ENCODE peak calls at places on chromosomes 13 and 19, in nine cellular contexts. U is A549; J is psoas muscle; A is lower lobe of right lung; G is kidney; V is small intestine; Y is CD4-positive, alpha-beta memory T cell; R is Caco-2; Z is neural progenitor cell. H is an unnamed sample.

GRCh38 chr13:73433893-73434292 is 375.1 kb downstream of the KLF5 start:
- DNase-seq in A (no peak), R (no peak), J (no peak), G (no peak), U (no peak), V (no peak), Y (no peak), Z (no peak), H (no peak)

GRCh38 chr19:52942371-52943133 is 19.3 kb upstream of the ZNF888 start:
- DNase-seq in U (no peak), G (peak; percentile 98), Y (peak; percentile 96), R (peak; percentile 94), A (peak; percentile 95), V (peak; percentile 92), Z (peak; percentile 87), J (peak; percentile 92), H (peak; percentile 65)

GRCh38 chr19:5536337-5536894 is 31.3 kb downstream of the TINCR start:
- DNase-seq in G (peak; percentile 88), U (peak; percentile 23), R (no peak), V (no peak), Y (no peak), A (peak; percentile 68), Z (peak; percentile 97), J (peak; percentile 27), H (peak; percentile 75)

GRCh38 chr13:67231481-67231940 is 1.4 kb upstream of the PCDH9 start:
- DNase-seq in J (no peak), Z (peak; percentile 43), R (no peak), G (no peak), U (no peak), A (no peak), Y (no peak), V (no peak), H (no peak)

GRCh38 chr13:41854758-41855157 is 106.2 kb downstream of the VWA8 start:
- DNase-seq in R (no peak), J (no peak), A (no peak), Y (no peak), G (no peak), Z (no peak), V (no peak), U (no peak), H (no peak)

GRCh38 chr13:79867248-79867647 is 386.3 kb downstream of the NDFIP2 start:
- DNase-seq in R (no peak), Y (no peak), Z (no peak), J (no peak), U (no peak), G (no peak), V (no peak), A (no peak), H (no peak)

GRCh38 chr19:4130635-4131438 is 6.9 kb upstream of the MAP2K2 start:
- DNase-seq in A (no peak), U (peak; percentile 83), V (peak; percentile 99), R (peak; percentile 67), Z (no peak), J (no peak), G (no peak), Y (no peak), H (peak; percentile 35)

GRCh38 chr13:92769064-92769463 is 457.5 kb upstream of the GPC6 start:
- DNase-seq in U (no peak), A (no peak), J (no peak), R (no peak), Z (no peak), G (no peak), V (no peak), Y (no peak), H (no peak)

GRCh38 chr19:56253737-56254136 is 18.8 kb upstream of the EDDM13 start:
- DNase-seq in R (no peak), G (no peak), Z (peak; percentile 56), J (no peak), U (peak; percentile 72), A (no peak), Y (peak; percentile 33), V (peak; percentile 37), H (no peak)

GRCh38 chr19:39236527-39236926 is 8.3 kb downstream of the IFNL3 start:
- DNase-seq in U (no peak), Z (no peak), Y (no peak), R (no peak), A (no peak), V (peak; percentile 32), J (no peak), G (peak; percentile 65), H (no peak)

GRCh38 chr19:13429563-13429962 is 76.7 kb downstream of the CACNA1A start:
- DNase-seq in Y (no peak), J (no peak), G (no peak), R (no peak), Z (no peak), V (no peak), A (no peak), U (no peak), H (no peak)

GRCh38 chr13:67390462-67391093 is 160.4 kb upstream of the PCDH9 start:
- DNase-seq in V (no peak), R (no peak), G (no peak), U (peak; percentile 1), J (no peak), A (no peak), Z (no peak), Y (no peak), H (no peak)

GRCh38 chr13:35159041-35159440 is 217.0 kb downstream of the NBEA start:
- DNase-seq in A (no peak), Y (no peak), J (no peak), G (no peak), R (no peak), Z (no peak), U (no peak), V (no peak), H (no peak)

GRCh38 chr19:16197188-16197621 is 506 bp upstream of the AP1M1 start:
- DNase-seq in A (no peak), V (peak; percentile 99), Z (no peak), G (no peak), J (no peak), U (no peak), R (no peak), Y (no peak), H (no peak)

GRCh38 chr13:48500652-48501197 is 32.2 kb downstream of the RCBTB2 start:
- DNase-seq in J (no peak), Y (no peak), R (no peak), G (no peak), Z (no peak), A (no peak), V (no peak), U (peak; percentile 19), H (no peak)

GRCh38 chr13:48942131-48942530 is 33.6 kb upstream of the FNDC3A start:
- DNase-seq in A (no peak), V (no peak), Z (no peak), R (no peak), U (no peak), J (no peak), G (no peak), Y (no peak), H (no peak)

GRCh38 chr19:54172413-54172763 is 572 bp downstream of the TMC4 start:
- DNase-seq in G (peak; percentile 81), Z (no peak), V (peak; percentile 48), R (peak; percentile 69), A (no peak), U (no peak), Y (no peak), J (no peak), H (no peak)

GRCh38 chr19:41064974-41065569 is 23.2 kb upstream of the CYP2A13 start:
- DNase-seq in Z (peak; percentile 38), V (peak; percentile 42), A (no peak), J (no peak), U (peak; percentile 69), Y (no peak), R (no peak), G (no peak), H (peak; percentile 14)

GRCh38 chr13:60143775-60144174 is 20.0 kb downstream of the DIAPH3 start:
- DNase-seq in V (no peak), U (no peak), Y (no peak), G (no peak), Z (no peak), R (no peak), J (no peak), A (no peak), H (peak; percentile 15)

GRCh38 chr19:6852001-6852400 is 35.4 kb upstream of the ADGRE1 start:
- DNase-seq in G (no peak), Z (no peak), R (no peak), J (no peak), V (no peak), Y (no peak), A (no peak), U (no peak), H (no peak)

GRCh38 chr13:20526664-20527063 is 1.0 kb upstream of the CRYL1 start:
- DNase-seq in A (no peak), G (no peak), Y (no peak), R (no peak), J (no peak), Z (no peak), V (no peak), U (no peak), H (no peak)

DNA sequence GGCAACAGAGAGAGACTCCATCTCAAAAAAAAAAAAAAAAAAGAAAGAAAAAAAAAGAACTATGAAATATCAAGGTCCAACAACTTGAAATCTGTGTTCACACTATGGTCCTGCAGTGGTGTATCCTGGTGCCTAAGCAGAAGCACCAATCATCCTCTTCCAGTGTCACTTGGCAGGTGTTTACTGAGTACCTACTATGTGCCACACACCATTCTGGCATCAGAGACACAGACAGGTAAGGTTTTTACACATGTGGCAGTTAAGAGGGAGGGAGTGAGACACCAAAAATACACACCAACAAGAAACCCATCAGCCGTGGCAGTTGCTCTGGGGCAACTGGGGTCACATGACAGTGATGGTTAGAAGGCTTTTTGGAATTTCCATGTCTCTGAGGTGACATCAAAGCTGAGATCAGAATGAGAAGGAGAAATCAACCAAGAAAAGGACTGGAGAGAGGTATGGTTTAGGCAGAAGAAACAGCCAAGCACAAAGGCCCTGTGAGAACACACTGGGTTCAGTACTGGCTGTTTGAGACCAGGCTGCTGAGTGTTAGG is 17.6 kb downstream of the PBX4 start:
- DNase-seq in U (no peak), G (no peak), V (no peak), Z (no peak), Y (no peak), A (no peak), R (no peak), J (no peak), H (no peak)
- H3K4me1 ChIP-seq in U (peaks cover 4% of the 10 kb centered on the region), G (peaks cover 2% of the 10 kb centered on the region), V (peaks cover 3% of the 10 kb centered on the region), Z (peaks cover 10% of the 10 kb centered on the region), Y (peaks cover 85% of the 10 kb centered on the region), A (peaks cover 4% of the 10 kb centered on the region), R (no peaks in the 10 kb centered on the region), J (no peaks in the 10 kb centered on the region), H (peaks cover 10% of the 10 kb centered on the region)

GRCh38 chr19:2038284-2039081 is 12.6 kb downstream of the MKNK2 start:
- DNase-seq in Z (no peak), J (no peak), V (no peak), A (no peak), R (peak; percentile 41), U (no peak), Y (no peak), G (peak; percentile 74), H (no peak)
- H3K4me1 ChIP-seq in Z (peaks cover 22% of the 10 kb centered on the region), J (peaks cover 40% of the 10 kb centered on the region), V (peaks cover 12% of the 10 kb centered on the region), A (peaks cover 42% of the 10 kb centered on the region), R (peaks cover 4% of the 10 kb centered on the region), U (peaks cover 37% of the 10 kb centered on the region), Y (peaks cover 43% of the 10 kb centered on the region), G (peaks cover 31% of the 10 kb centered on the region), H (peaks cover 12% of the 10 kb centered on the region)

GRCh38 chr13:51802601-51803000 is 1.4 kb downstream of the DHRS12 start:
- DNase-seq in J (no peak), Y (no peak), R (no peak), Z (no peak), G (no peak), V (no peak), U (no peak), A (no peak), H (no peak)
- H3K4me1 ChIP-seq in J (peaks cover 26% of the 10 kb centered on the region), Y (peaks cover 45% of the 10 kb centered on the region), R (peaks cover 8% of the 10 kb centered on the region), Z (peaks cover 58% of the 10 kb centered on the region), G (peaks cover 23% of the 10 kb centered on the region), V (peaks cover 7% of the 10 kb centered on the region), U (peaks cover 25% of the 10 kb centered on the region), A (peaks cover 33% of the 10 kb centered on the region), H (peaks cover 32% of the 10 kb centered on the region)

GRCh38 chr13:99339736-99340392 is 32.7 kb upstream of the GPR183 start:
- DNase-seq in J (no peak), A (no peak), R (no peak), V (peak; percentile 28), Z (no peak), U (no peak), Y (peak; percentile 73), G (no peak), H (no peak)
- H3K4me1 ChIP-seq in J (no peaks in the 10 kb centered on the region), A (no peaks in the 10 kb centered on the region), R (no peaks in the 10 kb centered on the region), V (no peaks in the 10 kb centered on the region), Z (no peaks in the 10 kb centered on the region), U (no peaks in the 10 kb centered on the region), Y (peaks cover 86% of the 10 kb centered on the region), G (no peaks in the 10 kb centered on the region), H (no peaks in the 10 kb centered on the region)